ENCODE peak calls at places on chromosomes 6 and 20, in seven cellular contexts. P, N, D, Y, J, K and U are unnamed samples.

GRCh38 chr20:17854307-17854903 is 114.2 kb downstream of the SNX5 start:
- DNase-seq in Y (no peak), P (no peak), K (peak; percentile 56), N (no peak), D (peak; percentile 43), J (peak; percentile 36), U (peak; percentile 36)

GRCh38 chr6:22062807-22063408 is 233.9 kb downstream of the PRL start:
- DNase-seq in J (no peak), Y (peak; percentile 80), P (no peak), D (no peak), N (no peak), K (no peak), U (no peak)

GRCh38 chr20:53346266-53346665 is 247.4 kb downstream of the ZNF217 start:
- DNase-seq in D (no peak), K (no peak), P (no peak), J (peak; percentile 66), Y (no peak), N (no peak), U (peak; percentile 23)

GRCh38 chr20:51695574-51696303 is 72.5 kb downstream of the ATP9A start:
- DNase-seq in J (peak; percentile 83), P (no peak), Y (no peak), K (peak; percentile 91), D (peak; percentile 65), N (no peak), U (peak; percentile 36)

GRCh38 chr20:62064788-62065668 is 653 bp downstream of the TAF4 start:
- DNase-seq in N (no peak), D (no peak), K (peak; percentile 45), Y (no peak), J (no peak), P (no peak), U (no peak)

GRCh38 chr20:47205577-47206123 is 150.8 kb downstream of the ZMYND8 start:
- DNase-seq in P (no peak), N (peak; percentile 79), Y (peak; percentile 41), J (peak; percentile 78), K (peak; percentile 89), D (peak; percentile 74), U (peak; percentile 56)

GRCh38 chr6:126093108-126093507 is 106.8 kb downstream of the TRMT11 start:
- DNase-seq in J (no peak), K (no peak), D (no peak), Y (no peak), N (no peak), P (no peak), U (no peak)

GRCh38 chr20:16459019-16459700 is 114.1 kb downstream of the KIF16B start:
- DNase-seq in N (no peak), D (peak; percentile 61), K (peak; percentile 65), J (peak; percentile 87), P (no peak), Y (no peak), U (peak; percentile 64)

GRCh38 chr6:105545947-105546710 is 143.2 kb upstream of the PREP start:
- DNase-seq in J (peak; percentile 81), Y (no peak), N (no peak), P (no peak), K (peak; percentile 93), D (peak; percentile 56), U (peak; percentile 37)

GRCh38 chr6:64732888-64733287 is 974.1 kb downstream of the EYS start:
- DNase-seq in Y (no peak), D (peak; percentile 44), K (no peak), N (no peak), P (no peak), J (no peak), U (peak; percentile 5)

GRCh38 chr6:67450641-67451040 is 1184.4 kb upstream of the ADGRB3 start:
- DNase-seq in Y (no peak), K (no peak), D (no peak), P (no peak), N (no peak), J (no peak), U (no peak)

GRCh38 chr6:22470454-22471368 is 98.7 kb upstream of the HDGFL1 start:
- DNase-seq in N (peak; percentile 91), D (peak; percentile 25), K (no peak), Y (no peak), P (no peak), J (peak; percentile 72), U (peak; percentile 65)

GRCh38 chr6:56574292-56574691 is 68.4 kb downstream of the DST start:
- DNase-seq in J (no peak), N (no peak), K (no peak), D (no peak), Y (no peak), P (no peak), U (no peak)

GRCh38 chr6:142945446-142946180 is 637 bp upstream of the HIVEP2 start:
- DNase-seq in N (no peak), J (no peak), K (no peak), Y (no peak), P (peak; percentile 61), D (peak; percentile 23), U (no peak)

GRCh38 chr6:96888745-96889144 is 8.9 kb downstream of the NDUFAF4 start:
- DNase-seq in N (no peak), K (no peak), D (no peak), J (no peak), Y (no peak), P (no peak), U (no peak)

GRCh38 chr6:57021086-57021720 is 25.3 kb upstream of the KIAA1586 start:
- DNase-seq in D (peak; percentile 59), N (peak; percentile 45), K (peak; percentile 80), P (no peak), Y (peak; percentile 28), J (peak; percentile 53), U (peak; percentile 35)

GRCh38 chr20:45592574-45593189 is 13.6 kb upstream of the WFDC8 start:
- DNase-seq in J (peak; percentile 19), D (peak; percentile 56), Y (peak; percentile 2), K (peak; percentile 85), N (peak; percentile 11), P (no peak), U (peak; percentile 64)

GRCh38 chr20:41160686-41161085 is 23.3 kb downstream of the PLCG1 start:
- DNase-seq in Y (no peak), K (no peak), D (no peak), P (no peak), N (no peak), J (no peak), U (no peak)

GRCh38 chr6:139152088-139152891 is 17.4 kb downstream of the HECA start:
- DNase-seq in Y (no peak), D (no peak), N (no peak), P (no peak), J (peak; percentile 43), K (no peak), U (no peak)

GRCh38 chr6:55299285-55299684 is 28.0 kb upstream of the GFRAL start:
- DNase-seq in D (no peak), N (peak; percentile 96), P (no peak), J (no peak), Y (no peak), K (no peak), U (no peak)

GRCh38 chr6:91094341-91094740 is 507.5 kb upstream of the MAP3K7 start:
- DNase-seq in N (no peak), P (no peak), Y (no peak), K (no peak), D (no peak), J (no peak), U (no peak)

GRCh38 chr6:20202070-20202658 is 10.1 kb downstream of the MBOAT1 start:
- DNase-seq in P (no peak), J (peak; percentile 64), N (no peak), Y (peak; percentile 21), D (peak; percentile 45), K (peak; percentile 74), U (peak; percentile 52)

GRCh38 chr6:89895273-89895874 is 1.1 kb downstream of the GJA10 start:
- DNase-seq in N (no peak), Y (no peak), J (peak; percentile 62), K (peak; percentile 49), P (no peak), D (peak; percentile 53), U (peak; percentile 56)

GRCh38 chr6:37056439-37057127 is 51.1 kb downstream of the FGD2 start:
- DNase-seq in Y (no peak), J (peak; percentile 37), D (no peak), N (no peak), P (no peak), K (peak; percentile 59), U (peak; percentile 52)

GRCh38 chr20:53866787-53867740 is 203.3 kb downstream of the BCAS1 start:
- DNase-seq in P (no peak), Y (no peak), N (no peak), J (no peak), K (peak; percentile 29), D (no peak), U (peak; percentile 35)

GRCh38 chr20:63102720-63103375 is 96.1 kb upstream of the BHLHE23 start:
- DNase-seq in K (peak; percentile 35), J (peak; percentile 9), Y (no peak), D (no peak), P (peak; percentile 31), N (no peak), U (no peak)

GRCh38 chr6:112912351-112913101 is 565.4 kb downstream of the RFPL4B start:
- DNase-seq in P (no peak), Y (no peak), N (no peak), J (peak; percentile 85), D (no peak), K (no peak), U (no peak)

GRCh38 chr20:3245711-3246110 is 6.7 kb upstream of the SLC4A11 start:
- DNase-seq in P (no peak), N (no peak), J (no peak), D (no peak), K (no peak), Y (no peak), U (no peak)

GRCh38 chr6:127914240-127914639 is 13.4 kb upstream of the THEMIS start:
- DNase-seq in D (no peak), P (no peak), J (peak; percentile 18), N (no peak), Y (no peak), K (peak; percentile 14), U (no peak)

GRCh38 chr6:15026832-15027231 is 219.0 kb upstream of the JARID2 start:
- DNase-seq in K (no peak), N (peak; percentile 79), D (peak; percentile 13), J (peak; percentile 23), Y (no peak), P (no peak), U (peak; percentile 47)

GRCh38 chr6:29631860-29632731 is 887 bp downstream of the GABBR1 start:
- DNase-seq in K (peak; percentile 69), D (peak; percentile 46), J (peak; percentile 70), N (peak; percentile 45), P (peak; percentile 69), Y (no peak), U (peak; percentile 67)

GRCh38 chr6:71031912-71032311 is 75.1 kb upstream of the B3GAT2 start:
- DNase-seq in N (no peak), P (no peak), Y (no peak), J (no peak), D (no peak), K (no peak), U (no peak)

GRCh38 chr6:117449549-117450439 is 24.1 kb upstream of the ROS1 start:
- DNase-seq in Y (no peak), K (peak; percentile 88), P (peak; percentile 11), D (peak; percentile 72), N (peak; percentile 32), J (peak; percentile 81), U (peak; percentile 51)

GRCh38 chr6:29708432-29709177 is 14.6 kb upstream of the HLA-F start:
- DNase-seq in K (no peak), J (no peak), D (peak; percentile 15), P (peak; percentile 80), N (no peak), Y (no peak), U (no peak)

GRCh38 chr20:6632187-6632586 is 135.3 kb upstream of the BMP2 start:
- DNase-seq in P (no peak), D (peak; percentile 5), K (no peak), N (no peak), J (peak; percentile 81), Y (no peak), U (no peak)

GRCh38 chr20:46801003-46801702 is 91.7 kb downstream of the SLC2A10 start:
- DNase-seq in K (no peak), J (no peak), P (no peak), D (no peak), Y (no peak), N (no peak), U (no peak)

GRCh38 chr6:80974579-80974978 is 777.9 kb downstream of the TENT5A start:
- DNase-seq in Y (no peak), N (no peak), K (no peak), J (no peak), D (no peak), P (no peak), U (no peak)

GRCh38 chr6:111871207-111871606 is 2.0 kb downstream of the FYN start:
- DNase-seq in P (peak; percentile 38), Y (no peak), D (no peak), N (no peak), K (peak; percentile 10), J (no peak), U (no peak)